ENCODE peak calls at places on chromosomes 16 and 17, in five cellular contexts. J is IMR-90, F is endodermal cell, T is Peyer's patch, W is neural progenitor cell. N is an unnamed sample. For H3K27me3, the result is how much of the 10 kb centered on the place peaks cover.

GRCh38 chr17:9124554-9124935 is 103.2 kb downstream of the NTN1 start:
- DNase-seq in F (no peak), T (no peak), W (no peak), J (no peak), N (no peak)

GRCh38 chr17:76789235-76789788 is 51.4 kb downstream of the MFSD11 start:
- DNase-seq in T (no peak), J (no peak), F (no peak), W (no peak), N (no peak)

GRCh38 chr17:18933102-18934058 is 18.6 kb upstream of the SLC5A10 start:
- DNase-seq in T (no peak), J (no peak), F (no peak), W (no peak), N (no peak)

GRCh38 chr16:89026121-89026612 is 49.2 kb upstream of the CBFA2T3 start:
- DNase-seq in F (peak), W (no peak), J (no peak), T (no peak), N (no peak)

GRCh38 chr17:83203472-83204221 is 124.2 kb downstream of the METRNL start:
- DNase-seq in T (peak), F (no peak), W (no peak), J (no peak), N (no peak)

GRCh38 chr16:62794724-62795123 is 758.5 kb upstream of the CDH8 start:
- DNase-seq in J (no peak), F (no peak), W (no peak), T (no peak), N (no peak)

GRCh38 chr16:71895679-71896385 is 501 bp downstream of the IST1 start:
- DNase-seq in F (no peak), T (peak), J (peak), W (peak), N (peak)

GRCh38 chr17:61393550-61393903 is 6.1 kb upstream of the TBX2 start:
- DNase-seq in J (peak), F (peak), T (no peak), W (no peak), N (no peak)

GRCh38 chr16:47028767-47029377 is 55.4 kb upstream of the DNAJA2 start:
- DNase-seq in F (no peak), W (no peak), J (no peak), T (no peak), N (no peak)

GRCh38 chr17:66829386-66829864 is 5.5 kb upstream of the CACNG5 start:
- DNase-seq in T (no peak), J (peak), F (peak), W (peak), N (peak)

GRCh38 chr16:29738514-29738913 is 7.3 kb downstream of the C16orf54 start:
- DNase-seq in F (no peak), J (no peak), W (no peak), T (no peak), N (no peak)

GRCh38 chr17:30368896-30369720 is 9.6 kb upstream of the CPD start:
- DNase-seq in W (no peak), F (no peak), J (no peak), T (no peak), N (no peak)

GRCh38 chr16:79217375-79218011 is 383.0 kb downstream of the MAF start:
- DNase-seq in J (no peak), T (no peak), W (no peak), F (no peak), N (no peak)

GRCh38 chr17:37148171-37148570 is 199.4 kb downstream of the AATF start:
- DNase-seq in F (no peak), T (no peak), J (no peak), W (no peak), N (peak)

GRCh38 chr17:21467739-21468490 is 91.8 kb downstream of the KCNJ12 start:
- DNase-seq in J (no peak), F (peak), T (no peak), W (no peak), N (no peak)

GRCh38 chr16:2048116-2048543 is 345 bp downstream of the TSC2 start:
- DNase-seq in W (peak), F (no peak), J (no peak), T (no peak), N (no peak)

GRCh38 chr17:38970804-38971203 is 3.6 kb upstream of the FBXO47 start:
- DNase-seq in T (no peak), W (no peak), F (no peak), J (no peak), N (no peak)

GRCh38 chr17:59299400-59300092 is 31.9 kb upstream of the YPEL2 start:
- DNase-seq in T (no peak), F (no peak), J (no peak), W (no peak), N (no peak)

GRCh38 chr17:81027591-81028505 is 7.1 kb upstream of the BAIAP2 start:
- DNase-seq in J (no peak), W (no peak), T (peak), F (no peak), N (no peak)
- H3K27me3 ChIP-seq in J (under half), W (under half), T (under half), F (under half), N (under half)

GRCh38 chr17:78448356-78448993 is 70.0 kb downstream of the PGS1 start:
- DNase-seq in F (no peak), T (no peak), J (no peak), W (no peak), N (no peak)
- TF ChIP-seq CTCF in F (peak), T (no peak), J (no peak), W (no peak), N (no peak)

DNA sequence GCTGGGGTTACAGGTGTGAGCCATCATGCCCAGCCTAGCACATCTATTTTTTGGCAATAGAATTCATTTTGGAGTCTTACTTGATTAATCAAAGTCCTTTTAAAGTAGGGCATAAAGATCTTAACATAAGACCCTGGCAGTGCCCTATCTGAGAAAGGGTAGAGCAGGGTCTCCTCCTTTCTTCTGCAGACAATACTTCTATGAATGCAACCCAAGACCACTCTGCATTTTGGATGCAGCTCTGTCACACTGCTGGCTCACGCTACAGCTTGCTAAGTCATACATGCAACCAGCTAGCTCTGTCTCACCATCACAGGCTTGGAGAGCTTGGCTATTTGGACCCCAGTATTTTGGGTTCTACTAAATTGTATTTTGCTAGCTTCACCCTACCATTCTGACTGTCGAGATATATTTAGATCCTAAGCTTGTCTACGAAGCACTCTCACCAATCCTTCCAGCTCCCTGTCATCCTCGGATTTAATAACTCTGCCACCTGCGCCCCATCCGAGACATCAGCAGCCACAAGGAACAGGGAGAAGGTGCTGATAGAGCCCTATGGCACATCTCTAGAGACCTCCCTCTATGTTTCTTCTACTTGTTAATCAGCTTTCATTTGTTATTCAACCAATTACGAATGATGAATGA is 45.1 kb downstream of the RBFOX3 start:
- DNase-seq in T (no peak), F (no peak), J (no peak), W (no peak), N (no peak)
- H3K27me3 ChIP-seq in T (under half), F (under half), J (under half), W (under half), N (under half)

GRCh38 chr16:8199390-8199789 is 390.9 kb downstream of the TMEM114 start:
- DNase-seq in T (no peak), J (no peak), F (no peak), W (no peak), N (no peak)
- TF ChIP-seq CTCF in T (no peak), J (no peak), F (no peak), W (no peak), N (no peak)

GRCh38 chr17:79023886-79024771 is at the start of gene C1QTNF1:
- DNase-seq in W (peak), T (peak), F (peak), J (peak), N (no peak)
- H3K27me3 ChIP-seq in W (half or more), T (under half), F (under half), J (under half), N (under half)

DNA sequence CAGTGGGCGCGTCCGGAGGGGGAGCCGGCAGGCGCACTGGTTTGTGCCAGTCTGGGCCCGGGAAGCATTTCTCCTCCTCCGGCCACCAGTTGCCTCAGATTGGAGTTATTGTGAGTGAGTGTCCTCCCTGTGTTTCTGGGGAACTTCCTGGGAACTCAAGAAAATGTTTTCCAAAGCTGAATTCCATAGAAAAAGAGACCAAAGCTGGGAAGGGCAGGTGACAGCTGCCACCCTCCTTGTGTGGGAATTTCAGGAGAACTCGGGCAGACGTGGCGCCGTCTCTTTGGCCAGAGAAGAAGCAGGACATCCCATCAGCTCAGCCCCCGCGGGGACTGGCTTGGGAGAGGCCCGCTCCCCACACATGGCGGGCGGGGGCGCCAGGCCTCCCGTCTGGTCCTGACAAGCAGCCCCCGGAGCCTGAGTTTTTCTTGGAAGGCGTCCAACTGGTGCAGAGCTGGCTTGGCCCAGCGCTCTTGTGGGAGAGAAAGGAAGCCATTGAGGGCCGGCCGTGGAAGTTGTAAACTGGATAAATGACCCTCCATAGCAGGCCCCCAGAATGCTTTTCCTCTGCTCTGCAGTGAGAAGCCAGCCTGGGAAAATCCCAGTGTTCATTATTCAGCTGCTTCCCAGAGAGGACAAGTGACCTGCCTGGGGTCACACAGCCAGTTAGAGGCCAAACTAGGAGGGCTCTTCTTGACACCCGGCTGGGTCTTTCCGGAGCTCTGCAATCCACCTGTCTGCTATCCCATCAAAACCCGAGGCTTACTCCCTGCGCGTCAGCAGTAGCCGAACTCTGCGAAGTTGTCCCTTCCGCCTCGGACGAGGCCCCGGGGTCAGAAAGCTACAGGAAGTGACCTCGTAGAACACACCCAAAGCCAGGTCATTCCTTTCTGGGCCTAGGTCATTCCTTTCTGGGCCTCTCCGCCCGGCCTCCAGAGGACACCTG is 39.2 kb upstream of the GSE1 start:
- DNase-seq in W (no peak), T (peak), F (peak), J (peak), N (peak)
- TF ChIP-seq CTCF in W (no peak), T (no peak), F (no peak), J (no peak), N (no peak)

DNA sequence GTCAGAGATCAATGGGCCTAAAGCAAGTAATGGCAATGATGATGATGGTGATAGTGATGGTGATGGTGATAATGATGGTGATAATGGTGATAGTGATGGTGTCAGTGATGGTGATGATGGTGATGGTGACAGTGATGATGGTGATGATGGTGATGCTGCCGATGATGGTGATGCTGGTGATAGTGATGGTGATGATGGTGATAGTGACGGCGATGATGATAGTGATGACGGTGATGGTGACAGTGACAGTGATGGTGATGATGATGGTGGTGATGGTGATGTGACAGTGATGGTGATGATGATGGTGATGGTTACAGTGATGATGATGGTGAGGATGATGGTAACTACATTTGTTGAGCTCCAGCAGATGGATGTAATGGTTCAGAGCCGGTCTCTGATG is 30.8 kb upstream of the OR4D1 start:
- DNase-seq in W (no peak), F (no peak), T (no peak), J (no peak), N (no peak)
- H3K27me3 ChIP-seq in W (half or more), F (under half), T (under half), J (under half), N (under half)